ENCODE peak calls at places on chromosomes 5 and 9, in four cellular contexts. One of them, this sample, is unnamed.

GRCh38 chr5:127999909-128000308 is 83.7 kb upstream of the SLC12A2 start:
- DNase-seq in IMR-90: no peak
- DNase-seq in K562: no peak
- DNase-seq in HepG2: no peak
- DNase-seq in this sample: no peak

GRCh38 chr5:109281136-109281690 is 128.6 kb downstream of the PJA2 start:
- DNase-seq in HepG2: no peak
- DNase-seq in K562: no peak
- DNase-seq in IMR-90: no peak
- DNase-seq in this sample: no peak

GRCh38 chr5:43110606-43111170 is 10.0 kb upstream of the ZNF131 start:
- DNase-seq in HepG2: peak; percentile 43
- DNase-seq in IMR-90: no peak
- DNase-seq in K562: peak; percentile 63
- DNase-seq in this sample: peak; percentile 48

GRCh38 chr5:142360607-142361120 is 35.8 kb upstream of the SPRY4 start:
- DNase-seq in HepG2: peak; percentile 91
- DNase-seq in IMR-90: peak; percentile 71
- DNase-seq in K562: peak; percentile 64
- DNase-seq in this sample: peak; percentile 58

GRCh38 chr5:6745706-6746217 is 32.5 kb downstream of the TENT4A start:
- DNase-seq in K562: peak; percentile 57
- DNase-seq in HepG2: peak; percentile 45
- DNase-seq in IMR-90: peak; percentile 79
- DNase-seq in this sample: peak; percentile 46

GRCh38 chr5:177552839-177553455 is 1.4 kb downstream of the FAM193B start:
- DNase-seq in K562: no peak
- DNase-seq in HepG2: peak; percentile 29
- DNase-seq in IMR-90: no peak
- DNase-seq in this sample: no peak

GRCh38 chr9:15293727-15294405 is 13.2 kb downstream of the TTC39B start:
- DNase-seq in HepG2: no peak
- DNase-seq in IMR-90: no peak
- DNase-seq in K562: no peak
- DNase-seq in this sample: no peak

GRCh38 chr9:106738109-106738508 is 124.9 kb upstream of the ZNF462 start:
- DNase-seq in K562: no peak
- DNase-seq in IMR-90: no peak
- DNase-seq in HepG2: no peak
- DNase-seq in this sample: no peak

GRCh38 chr9:99046068-99046467 is 58.8 kb upstream of the TGFBR1 start:
- DNase-seq in IMR-90: no peak
- DNase-seq in HepG2: no peak
- DNase-seq in K562: peak; percentile 38
- DNase-seq in this sample: no peak

GRCh38 chr5:124702442-124703024 is 43.9 kb downstream of the ZNF608 start:
- DNase-seq in HepG2: no peak
- DNase-seq in K562: no peak
- DNase-seq in IMR-90: no peak
- DNase-seq in this sample: no peak

GRCh38 chr9:35538361-35539234 is 48.7 kb downstream of the RUSC2 start:
- DNase-seq in HepG2: no peak
- DNase-seq in IMR-90: peak; percentile 82
- DNase-seq in K562: no peak
- DNase-seq in this sample: no peak

GRCh38 chr5:128736567-128736966 is 198.5 kb upstream of the FBN2 start:
- DNase-seq in IMR-90: peak; percentile 6
- DNase-seq in HepG2: no peak
- DNase-seq in K562: no peak
- DNase-seq in this sample: no peak

GRCh38 chr5:153965102-153965645 is 73.5 kb downstream of the FAM114A2 start:
- DNase-seq in IMR-90: peak; percentile 41
- DNase-seq in K562: peak; percentile 70
- DNase-seq in HepG2: peak; percentile 55
- DNase-seq in this sample: peak; percentile 83

GRCh38 chr5:38905516-38905915 is 59.7 kb downstream of the OSMR start:
- DNase-seq in IMR-90: peak; percentile 26
- DNase-seq in K562: no peak
- DNase-seq in HepG2: no peak
- DNase-seq in this sample: no peak

GRCh38 chr5:171481791-171482536 is 62.5 kb downstream of the FGF18 start:
- DNase-seq in HepG2: no peak
- DNase-seq in K562: no peak
- DNase-seq in IMR-90: no peak
- DNase-seq in this sample: no peak

GRCh38 chr5:14660836-14661235 is 3.7 kb upstream of the OTULIN start:
- DNase-seq in K562: no peak
- DNase-seq in IMR-90: peak; percentile 25
- DNase-seq in HepG2: no peak
- DNase-seq in this sample: no peak

GRCh38 chr5:17218353-17219005 is 1.0 kb downstream of the BASP1 start:
- DNase-seq in K562: no peak
- DNase-seq in HepG2: no peak
- DNase-seq in IMR-90: peak; percentile 67
- DNase-seq in this sample: no peak

GRCh38 chr9:111148390-111148993 is 110.2 kb upstream of the LPAR1 start:
- DNase-seq in IMR-90: peak; percentile 22
- DNase-seq in K562: no peak
- DNase-seq in HepG2: no peak
- DNase-seq in this sample: no peak

GRCh38 chr5:37665272-37665671 is 174.6 kb downstream of the GDNF start:
- DNase-seq in IMR-90: peak; percentile 70
- DNase-seq in K562: no peak
- DNase-seq in HepG2: no peak
- DNase-seq in this sample: no peak

GRCh38 chr5:141683596-141684161 is 1.6 kb upstream of the ARAP3 start:
- DNase-seq in K562: no peak
- DNase-seq in IMR-90: no peak
- DNase-seq in HepG2: no peak
- DNase-seq in this sample: no peak

GRCh38 chr9:122251351-122251750 is 13.3 kb downstream of the RBM18 start:
- DNase-seq in HepG2: peak; percentile 11
- DNase-seq in IMR-90: no peak
- DNase-seq in K562: no peak
- DNase-seq in this sample: no peak

GRCh38 chr9:135612437-135612836 is 26.9 kb downstream of the GLT6D1 start:
- DNase-seq in IMR-90: no peak
- DNase-seq in K562: no peak
- DNase-seq in HepG2: no peak
- DNase-seq in this sample: no peak

GRCh38 chr9:14908221-14909206 is 1.7 kb downstream of the FREM1 start:
- DNase-seq in IMR-90: no peak
- DNase-seq in K562: peak; percentile 16
- DNase-seq in HepG2: peak; percentile 43
- DNase-seq in this sample: no peak

GRCh38 chr5:160926428-160926827 is 74.4 kb upstream of the ATP10B start:
- DNase-seq in K562: no peak
- DNase-seq in HepG2: no peak
- DNase-seq in IMR-90: no peak
- DNase-seq in this sample: no peak

GRCh38 chr5:157862183-157862851 is 3.4 kb upstream of the CLINT1 start:
- DNase-seq in HepG2: no peak
- DNase-seq in K562: no peak
- DNase-seq in IMR-90: no peak
- DNase-seq in this sample: no peak

GRCh38 chr5:31663519-31663918 is 24.6 kb downstream of the PDZD2 start:
- DNase-seq in K562: no peak
- DNase-seq in HepG2: no peak
- DNase-seq in IMR-90: peak; percentile 2
- DNase-seq in this sample: no peak
- TF ChIP-seq USF2 in K562: no peak
- TF ChIP-seq USF2 in HepG2: no peak
- TF ChIP-seq USF2 in IMR-90: no peak
- TF ChIP-seq USF2 in this sample: no peak

GRCh38 chr5:64199425-64199824 is 33.8 kb downstream of the RNF180 start:
- DNase-seq in HepG2: no peak
- DNase-seq in IMR-90: no peak
- DNase-seq in K562: no peak
- DNase-seq in this sample: no peak
- TF ChIP-seq MAZ in HepG2: no peak
- TF ChIP-seq MAZ in IMR-90: no peak
- TF ChIP-seq MAZ in K562: no peak
- TF ChIP-seq MAZ in this sample: no peak

GRCh38 chr5:11904270-11904906 is at the start of gene CTNND2:
- DNase-seq in K562: no peak
- DNase-seq in HepG2: no peak
- DNase-seq in IMR-90: no peak
- DNase-seq in this sample: peak; percentile 9

GRCh38 chr5:11902304-11902703 is 1.9 kb downstream of the CTNND2 start:
- DNase-seq in K562: no peak
- DNase-seq in IMR-90: no peak
- DNase-seq in HepG2: no peak
- DNase-seq in this sample: no peak

GRCh38 chr5:11905209-11905608 is 963 bp upstream of the CTNND2 start:
- DNase-seq in HepG2: no peak
- DNase-seq in K562: no peak
- DNase-seq in IMR-90: no peak
- DNase-seq in this sample: no peak

GRCh38 chr5:11903121-11903613 is 1.1 kb downstream of the CTNND2 start:
- DNase-seq in IMR-90: no peak
- DNase-seq in HepG2: no peak
- DNase-seq in K562: no peak
- DNase-seq in this sample: no peak

DNA sequence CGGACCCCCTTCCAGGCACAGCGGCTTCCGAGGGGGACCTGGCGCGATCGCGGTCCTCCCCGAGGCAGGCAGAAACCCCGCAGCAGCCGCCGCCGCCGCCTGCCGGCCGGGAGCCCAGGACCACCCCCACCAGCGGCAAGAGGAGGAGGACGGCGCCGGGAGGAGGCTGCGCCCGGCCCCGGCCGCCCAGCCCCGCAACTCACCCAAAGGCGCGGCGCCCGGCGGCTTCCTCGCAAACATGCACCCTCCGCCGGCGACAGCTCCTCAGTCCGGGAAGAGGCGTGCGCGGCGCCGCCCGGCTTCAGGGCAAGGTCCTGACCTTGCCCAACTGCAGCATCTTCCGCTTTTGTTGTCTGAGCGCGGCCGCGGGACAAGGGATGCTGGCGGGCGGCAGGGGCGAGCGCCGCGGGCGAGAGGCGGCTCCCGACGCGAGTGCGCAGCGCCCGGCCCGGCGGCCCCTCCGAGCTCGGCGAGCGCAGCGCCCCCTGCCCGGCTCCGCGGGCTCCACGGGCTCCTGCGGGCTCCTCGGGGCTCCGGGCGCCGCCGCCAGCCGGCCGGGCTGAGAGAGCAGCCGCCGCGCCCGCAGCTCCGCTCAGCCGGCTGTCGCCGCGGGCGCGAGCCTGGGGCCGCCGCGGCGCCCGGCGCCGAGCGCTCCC is 504 bp downstream of the CTNND2 start:
- DNase-seq in HepG2: no peak
- DNase-seq in K562: no peak
- DNase-seq in IMR-90: no peak
- DNase-seq in this sample: peak; percentile 23
- H3K4me2 ChIP-seq in HepG2: peak overlapping the region; percentile 23
- H3K4me2 ChIP-seq in K562: no peak overlapping the region
- H3K4me2 ChIP-seq in IMR-90: no peak overlapping the region
- H3K4me2 ChIP-seq in this sample: peak overlapping the region; percentile 94

DNA sequence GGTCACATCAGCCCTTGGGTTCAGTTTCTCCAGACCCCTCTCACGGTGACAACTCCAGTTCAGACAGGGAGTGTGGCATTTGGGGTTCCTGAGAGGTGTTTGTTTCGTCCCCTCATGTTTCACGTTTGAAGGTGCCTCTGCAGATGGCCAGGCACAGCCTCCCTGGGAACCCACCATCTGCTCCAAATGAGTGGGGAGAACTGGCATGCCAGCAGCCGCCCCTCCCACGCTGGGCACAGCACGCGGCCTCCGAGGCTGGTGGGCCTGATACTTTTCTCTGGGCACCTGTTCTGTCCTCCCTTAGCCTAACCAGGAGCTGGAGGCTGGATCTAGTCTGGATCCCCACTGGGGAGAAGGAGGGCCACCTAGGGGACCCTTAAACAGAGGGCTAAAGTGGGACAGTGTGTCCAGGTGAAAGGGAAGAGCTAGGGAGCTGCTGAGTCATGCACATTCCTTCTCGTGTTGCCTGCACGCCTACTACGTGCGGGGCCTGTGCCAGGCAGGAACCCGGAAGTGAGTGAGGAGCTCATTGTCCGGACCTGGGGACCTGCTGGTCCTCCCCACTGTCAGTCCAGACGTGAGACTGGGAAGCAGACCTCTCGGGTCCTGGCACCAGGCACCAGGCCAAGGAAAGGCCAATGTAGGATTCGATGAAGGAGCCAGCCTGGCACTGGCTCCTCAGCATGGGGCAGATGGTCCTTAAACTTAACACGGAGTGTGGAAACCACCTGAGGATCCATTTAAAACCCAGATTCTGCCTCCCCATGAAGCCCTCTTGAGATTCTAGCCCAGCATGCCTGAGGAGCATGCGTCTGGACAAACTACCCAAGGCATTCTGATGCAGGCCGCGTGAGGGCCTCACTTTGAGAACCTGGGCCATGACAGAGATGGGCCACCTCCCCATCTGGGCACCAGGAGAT is 11.7 kb downstream of the DNM1 start:
- DNase-seq in K562: no peak
- DNase-seq in IMR-90: no peak
- DNase-seq in HepG2: no peak
- DNase-seq in this sample: no peak
- TF ChIP-seq USF2 in K562: no peak
- TF ChIP-seq USF2 in IMR-90: no peak
- TF ChIP-seq USF2 in HepG2: no peak
- TF ChIP-seq USF2 in this sample: no peak

GRCh38 chr5:50699737-50700136 is 33.3 kb downstream of the PARP8 start:
- DNase-seq in K562: no peak
- DNase-seq in IMR-90: peak; percentile 32
- DNase-seq in HepG2: no peak
- DNase-seq in this sample: no peak
- TF ChIP-seq MAZ in K562: no peak
- TF ChIP-seq MAZ in IMR-90: no peak
- TF ChIP-seq MAZ in HepG2: no peak
- TF ChIP-seq MAZ in this sample: no peak

GRCh38 chr9:84754461-84754860 is 84.9 kb downstream of the NTRK2 start:
- DNase-seq in IMR-90: peak; percentile 24
- DNase-seq in HepG2: no peak
- DNase-seq in K562: no peak
- DNase-seq in this sample: no peak

GRCh38 chr9:84750152-84750865 is 80.8 kb downstream of the NTRK2 start:
- DNase-seq in HepG2: no peak
- DNase-seq in K562: no peak
- DNase-seq in IMR-90: no peak
- DNase-seq in this sample: no peak

GRCh38 chr9:84754896-84755295 is 85.4 kb downstream of the NTRK2 start:
- DNase-seq in K562: no peak
- DNase-seq in IMR-90: no peak
- DNase-seq in HepG2: no peak
- DNase-seq in this sample: no peak

GRCh38 chr9:84755375-84755774 is 85.8 kb downstream of the NTRK2 start:
- DNase-seq in K562: no peak
- DNase-seq in IMR-90: no peak
- DNase-seq in HepG2: no peak
- DNase-seq in this sample: no peak

GRCh38 chr9:84751921-84752320 is 82.4 kb downstream of the NTRK2 start:
- DNase-seq in K562: no peak
- DNase-seq in IMR-90: no peak
- DNase-seq in HepG2: no peak
- DNase-seq in this sample: no peak
- H3K4me2 ChIP-seq in K562: no peak overlapping the region
- H3K4me2 ChIP-seq in IMR-90: no peak overlapping the region
- H3K4me2 ChIP-seq in HepG2: no peak overlapping the region
- H3K4me2 ChIP-seq in this sample: no peak overlapping the region

This sample was measured in A549.